ENCODE peak calls at places on chromosome 16, in seven cellular contexts. O is fibroblast of villous mesenchyme; D is cardiac muscle cell; Y is CD8-positive, alpha-beta T cell; L is foreskin fibroblast; B is CD4-positive, alpha-beta T cell; C is spleen. M is an unnamed sample.
A peak's percentile ranks its signal among the peaks of the same experiment; 100 is the strongest.

GRCh38 chr16:79380990-79381389 is 219.5 kb downstream of the MAF start:
- DNase-seq in C (no peak), L (no peak), B (peak; percentile 3), Y (no peak), O (peak; percentile 13), D (no peak), M (no peak)

GRCh38 chr16:1143761-1144450 is 9.0 kb upstream of the CACNA1H start:
- DNase-seq in O (no peak), D (no peak), L (no peak), B (no peak), Y (no peak), C (no peak), M (no peak)

GRCh38 chr16:77763994-77764393 is 24.4 kb upstream of the VAT1L start:
- DNase-seq in C (no peak), D (no peak), Y (no peak), O (no peak), L (no peak), B (no peak), M (no peak)

GRCh38 chr16:2339521-2340484 is 725 bp downstream of the ABCA3 start:
- DNase-seq in D (peak; percentile 12), Y (peak; percentile 67), O (peak; percentile 6), C (peak; percentile 85), B (peak; percentile 19), L (no peak), M (no peak)

GRCh38 chr16:51508813-51509212 is 357.7 kb upstream of the SALL1 start:
- DNase-seq in D (peak; percentile 76), C (no peak), B (no peak), Y (no peak), L (peak; percentile 76), O (peak; percentile 59), M (no peak)

GRCh38 chr16:78443300-78443604 is 343.8 kb downstream of the WWOX start:
- DNase-seq in C (no peak), L (no peak), B (no peak), O (peak; percentile 22), Y (no peak), D (no peak), M (no peak)

GRCh38 chr16:22380529-22380928 is 6.1 kb upstream of the CDR2 start:
- DNase-seq in L (no peak), B (no peak), Y (no peak), D (peak; percentile 49), C (no peak), O (peak; percentile 61), M (peak; percentile 18)

GRCh38 chr16:89156740-89157645 is 14.6 kb upstream of the CDH15 start:
- DNase-seq in C (no peak), D (no peak), L (no peak), Y (no peak), B (no peak), O (no peak), M (no peak)

GRCh38 chr16:11114366-11115164 is 141.4 kb downstream of the SOCS1 start:
- DNase-seq in D (no peak), B (no peak), O (no peak), C (no peak), Y (no peak), L (no peak), M (no peak)

GRCh38 chr16:53504161-53504663 is 1.2 kb upstream of the AKTIP start:
- DNase-seq in D (peak; percentile 80), C (peak; percentile 88), O (peak; percentile 54), Y (peak; percentile 61), L (peak; percentile 40), B (no peak), M (peak; percentile 26)

GRCh38 chr16:58393138-58393504 is 850 bp downstream of the GINS3 start:
- DNase-seq in D (peak; percentile 29), B (no peak), Y (no peak), C (no peak), O (peak; percentile 8), L (no peak), M (no peak)

GRCh38 chr16:30758988-30759461 is 2.8 kb downstream of the CFAP119 start:
- DNase-seq in B (no peak), D (no peak), C (peak; percentile 81), L (no peak), O (no peak), Y (no peak), M (no peak)

GRCh38 chr16:29710227-29711219 is 31.5 kb downstream of the QPRT start:
- DNase-seq in L (peak; percentile 67), O (peak; percentile 79), C (peak; percentile 47), Y (peak; percentile 55), D (peak; percentile 82), B (peak; percentile 11), M (peak; percentile 73)

GRCh38 chr16:1723450-1724147 is 17.6 kb downstream of the MAPK8IP3 start:
- DNase-seq in O (peak; percentile 53), D (peak; percentile 51), Y (no peak), C (no peak), L (no peak), B (no peak), M (no peak)

GRCh38 chr16:89505204-89506112 is 2.7 kb upstream of the SPG7 start:
- DNase-seq in D (peak; percentile 94), B (peak; percentile 84), O (peak; percentile 97), L (peak; percentile 98), Y (peak; percentile 91), C (peak; percentile 95), M (peak; percentile 83)

GRCh38 chr16:3922241-3922640 is 41.7 kb upstream of the CREBBP start:
- DNase-seq in L (no peak), C (peak; percentile 20), Y (no peak), B (no peak), D (no peak), O (no peak), M (no peak)

GRCh38 chr16:75502916-75503605 is 7.8 kb upstream of the CHST6 start:
- DNase-seq in O (no peak), B (no peak), C (no peak), Y (no peak), D (no peak), L (no peak), M (no peak)

GRCh38 chr16:49859139-49859947 is 3.4 kb upstream of the ZNF423 start:
- DNase-seq in O (peak; percentile 4), L (peak; percentile 8), C (no peak), Y (no peak), D (peak; percentile 75), B (no peak), M (no peak)

GRCh38 chr16:1761751-1762150 is 9.6 kb downstream of the NME3 start:
- DNase-seq in D (no peak), L (no peak), B (no peak), Y (no peak), O (no peak), C (peak; percentile 58), M (no peak)

GRCh38 chr16:51818342-51818944 is 667.4 kb upstream of the SALL1 start:
- DNase-seq in B (no peak), Y (no peak), L (peak; percentile 40), O (peak; percentile 73), D (peak; percentile 57), C (no peak), M (peak; percentile 48)

GRCh38 chr16:83622010-83622409 is 185.8 kb upstream of the HSBP1 start:
- DNase-seq in D (no peak), Y (no peak), O (no peak), C (no peak), L (no peak), B (no peak), M (no peak)

DNA sequence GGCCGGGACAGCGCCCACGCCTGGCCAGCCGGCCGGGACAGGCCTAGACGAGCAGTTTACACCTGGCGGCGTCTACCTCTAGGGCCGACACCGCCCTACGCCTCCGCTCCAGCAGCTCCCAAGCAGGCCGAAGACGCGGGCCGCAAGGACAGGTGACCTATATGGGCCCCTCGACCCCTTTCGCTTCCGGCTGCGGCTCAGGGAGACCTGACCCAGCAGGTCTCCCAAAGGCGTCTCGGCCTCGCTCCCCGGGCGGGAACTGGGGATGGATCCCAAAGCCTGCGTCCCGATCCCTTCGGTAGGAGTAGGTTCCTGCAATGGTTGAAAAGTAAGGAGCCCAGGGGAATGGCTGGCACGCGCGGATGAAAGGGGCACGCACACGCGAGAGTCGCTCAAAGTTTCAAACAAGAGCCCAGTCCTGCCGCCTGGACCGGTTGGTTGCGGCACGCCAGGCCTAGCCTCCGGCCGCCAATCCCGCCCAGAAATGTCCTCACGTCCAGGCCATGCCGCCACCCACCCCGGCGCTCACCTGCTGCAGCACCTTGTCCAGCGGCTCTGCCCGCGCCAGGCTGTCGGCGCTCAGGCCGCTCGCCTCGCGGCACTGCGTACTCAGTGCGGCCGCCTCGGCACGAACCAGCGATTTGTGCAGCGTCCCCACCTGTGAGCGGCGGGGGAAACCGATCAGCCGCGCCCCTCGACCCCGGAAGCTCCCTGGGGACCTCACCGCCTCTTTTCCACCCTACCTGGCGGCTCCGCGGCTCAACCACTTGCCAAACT is 634 bp downstream of the ESRP2 start:
- DNase-seq in O (no peak), B (no peak), Y (no peak), C (no peak), D (no peak), L (no peak), M (no peak)
- TF ChIP-seq CTCF in O (no peak), B (no peak), Y (no peak), C (no peak), D (peak; percentile 17), L (no peak), M (peak; percentile 19)

GRCh38 chr16:87652386-87652785 is 50.1 kb downstream of the JPH3 start:
- DNase-seq in D (no peak), B (no peak), L (no peak), O (no peak), C (no peak), Y (no peak), M (no peak)

GRCh38 chr16:87654826-87655225 is 52.5 kb downstream of the JPH3 start:
- DNase-seq in B (no peak), D (no peak), O (no peak), L (no peak), Y (no peak), C (no peak), M (no peak)

GRCh38 chr16:87648698-87649487 is 46.6 kb downstream of the JPH3 start:
- DNase-seq in O (no peak), L (no peak), B (no peak), C (no peak), D (no peak), Y (no peak), M (no peak)

GRCh38 chr16:87652799-87653198 is 50.5 kb downstream of the JPH3 start:
- DNase-seq in O (no peak), D (no peak), C (no peak), B (no peak), L (no peak), Y (no peak), M (no peak)

DNA sequence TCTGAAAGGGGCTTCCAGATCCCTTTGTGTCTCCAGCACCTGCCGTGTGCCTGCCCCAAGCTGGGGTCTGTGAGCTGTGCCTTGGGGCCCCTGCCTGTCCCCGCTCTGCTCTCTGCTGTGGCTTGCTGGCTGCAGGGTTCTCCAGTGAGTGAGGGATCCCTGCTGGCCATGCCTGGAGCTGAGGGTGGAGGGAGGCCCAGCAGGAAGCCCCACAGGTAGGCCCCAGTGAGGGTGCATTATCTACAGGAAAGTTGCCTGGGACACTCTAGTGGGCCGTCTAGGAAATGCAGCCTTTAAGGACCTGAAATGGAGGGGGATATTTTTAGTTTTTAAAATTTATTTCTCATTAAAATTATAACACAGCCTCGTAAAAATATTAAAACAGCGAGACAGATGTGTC is 50.9 kb downstream of the JPH3 start:
- DNase-seq in Y (no peak), B (no peak), L (no peak), C (no peak), O (no peak), D (no peak), M (no peak)
- TF ChIP-seq CTCF in Y (no peak), B (no peak), L (peak; percentile 28), C (peak; percentile 31), O (peak; percentile 46), D (peak; percentile 48), M (peak; percentile 82)

GRCh38 chr16:74296465-74297295 is at the start of gene PSMD7:
- DNase-seq in O (peak; percentile 90), Y (peak; percentile 90), C (peak; percentile 98), L (peak; percentile 88), D (peak; percentile 91), B (peak; percentile 77), M (peak; percentile 86)
- TF ChIP-seq CTCF in O (no peak), Y (no peak), C (no peak), L (no peak), D (no peak), B (no peak), M (no peak)

GRCh38 chr16:47323241-47323640 is 137.6 kb downstream of the ITFG1 start:
- DNase-seq in Y (no peak), D (no peak), C (no peak), L (no peak), O (no peak), B (no peak), M (no peak)
- TF ChIP-seq CTCF in Y (no peak), D (no peak), C (no peak), L (no peak), O (peak; percentile 9), B (no peak), M (peak; percentile 30)

M was measured in HFFc6.